ENCODE peak calls at places on chromosomes 3 and 15, in five cellular contexts. X, E, Q, W and C are unnamed samples.
A peak's percentile ranks its signal among the peaks of the same experiment; 100 is the strongest.

GRCh38 chr3:53486961-53487654 is 7.3 kb upstream of the CACNA1D start:
- DNase-seq in W (no peak), Q (no peak), E (no peak), X (no peak), C (no peak)

GRCh38 chr3:177928156-177928555 is 608.1 kb upstream of the KCNMB2 start:
- DNase-seq in E (no peak), W (no peak), X (no peak), Q (no peak), C (no peak)

GRCh38 chr3:37858742-37859141 is 2.9 kb upstream of the CTDSPL start:
- DNase-seq in E (no peak), X (no peak), W (no peak), Q (no peak), C (no peak)

GRCh38 chr15:35305906-35306305 is 220.8 kb upstream of the NANOGP8 start:
- DNase-seq in X (peak; percentile 63), Q (no peak), W (no peak), E (no peak), C (no peak)

GRCh38 chr15:77075528-77075927 is 4.6 kb upstream of the TSPAN3 start:
- DNase-seq in E (peak; percentile 56), Q (no peak), X (no peak), W (no peak), C (no peak)

GRCh38 chr3:126293370-126294082 is 63.7 kb downstream of the KLF15 start:
- DNase-seq in W (no peak), E (no peak), Q (no peak), X (no peak), C (peak; percentile 60)

GRCh38 chr3:66115858-66116654 is 77.3 kb upstream of the MAGI1 start:
- DNase-seq in W (no peak), Q (no peak), X (peak; percentile 96), E (peak; percentile 90), C (peak; percentile 66)

GRCh38 chr3:112136959-112137693 is 4.1 kb upstream of the GCSAM start:
- DNase-seq in E (no peak), X (no peak), W (no peak), Q (peak; percentile 50), C (no peak)

GRCh38 chr3:49804141-49805041 is 1.3 kb downstream of the INKA1 start:
- DNase-seq in Q (peak; percentile 39), X (no peak), E (no peak), W (peak; percentile 38), C (no peak)

GRCh38 chr15:101568304-101568703 is 78.8 kb upstream of the PCSK6 start:
- DNase-seq in Q (no peak), E (no peak), X (no peak), W (no peak), C (no peak)

GRCh38 chr3:38247366-38248035 is 18.1 kb upstream of the SLC22A13 start:
- DNase-seq in W (no peak), X (peak; percentile 84), E (peak; percentile 53), Q (no peak), C (no peak)

GRCh38 chr3:144692488-144692887 is 720.9 kb downstream of the DIPK2A start:
- DNase-seq in Q (no peak), E (no peak), W (no peak), X (no peak), C (no peak)

GRCh38 chr15:99169769-99170311 is 65.0 kb downstream of the SYNM start:
- DNase-seq in Q (no peak), E (no peak), W (no peak), X (no peak), C (peak; percentile 97)

GRCh38 chr3:67551366-67552016 is 102.9 kb downstream of the SUCLG2 start:
- DNase-seq in W (no peak), E (peak; percentile 21), X (no peak), Q (no peak), C (no peak)

GRCh38 chr15:50543556-50543955 is 2.9 kb downstream of the USP50 start:
- DNase-seq in X (no peak), W (no peak), E (no peak), Q (no peak), C (no peak)

GRCh38 chr3:129211772-129212171 is 28.1 kb upstream of the CNBP start:
- DNase-seq in X (peak; percentile 82), E (peak; percentile 89), Q (no peak), W (no peak), C (peak; percentile 87)

GRCh38 chr15:99906356-99906755 is 173.1 kb upstream of the LYSMD4 start:
- DNase-seq in X (no peak), Q (no peak), W (no peak), E (no peak), C (no peak)

GRCh38 chr3:125061646-125062045 is 5.8 kb upstream of the HEG1 start:
- DNase-seq in E (no peak), W (no peak), X (no peak), Q (no peak), C (no peak)

GRCh38 chr3:5974637-5975322 is 787.3 kb downstream of the EDEM1 start:
- DNase-seq in X (no peak), E (no peak), Q (no peak), W (no peak), C (no peak)

GRCh38 chr15:80760971-80761370 is 18.2 kb upstream of the CEMIP start:
- DNase-seq in W (no peak), Q (no peak), X (no peak), E (no peak), C (no peak)

GRCh38 chr3:171901615-171902312 is 58.6 kb downstream of the TMEM212 start:
- DNase-seq in W (no peak), E (no peak), X (no peak), Q (no peak), C (no peak)

GRCh38 chr3:51242939-51243338 is 142.2 kb upstream of the MANF start:
- DNase-seq in W (no peak), X (no peak), Q (no peak), E (no peak), C (no peak)

GRCh38 chr3:20682573-20682972 is 496.6 kb upstream of the SGO1 start:
- DNase-seq in Q (no peak), W (no peak), E (no peak), X (peak; percentile 29), C (no peak)

GRCh38 chr3:4981688-4982494 is 2.7 kb downstream of the BHLHE40 start:
- DNase-seq in Q (no peak), E (peak; percentile 57), X (no peak), W (no peak), C (no peak)

GRCh38 chr15:34716111-34716510 is 38.7 kb downstream of the GJD2 start:
- DNase-seq in E (no peak), Q (no peak), X (no peak), W (no peak), C (no peak)

GRCh38 chr3:11602886-11603285 is 40.8 kb downstream of the VGLL4 start:
- DNase-seq in W (no peak), X (no peak), Q (no peak), E (no peak), C (no peak)

GRCh38 chr3:11602441-11602840 is 41.3 kb downstream of the VGLL4 start:
- DNase-seq in Q (no peak), W (no peak), X (no peak), E (no peak), C (no peak)

GRCh38 chr3:11603628-11604027 is 40.1 kb downstream of the VGLL4 start:
- DNase-seq in E (no peak), W (no peak), Q (no peak), X (no peak), C (peak; percentile 82)

GRCh38 chr3:11601446-11602241 is 42.1 kb downstream of the VGLL4 start:
- DNase-seq in W (peak; percentile 81), X (no peak), E (no peak), Q (no peak), C (peak; percentile 85)

GRCh38 chr3:11600501-11601282 is 43.0 kb downstream of the VGLL4 start:
- DNase-seq in Q (no peak), X (peak; percentile 99), E (peak; percentile 94), W (no peak), C (peak; percentile 94)
- TF ChIP-seq CTCF in Q (no peak), X (no peak), E (no peak), W (no peak), C (no peak)

GRCh38 chr15:31206386-31207174 is 105.1 kb upstream of the TRPM1 start:
- DNase-seq in W (no peak), X (no peak), E (peak; percentile 12), Q (no peak), C (no peak)
- TF ChIP-seq CTCF in W (peak; percentile 5), X (no peak), E (peak; percentile 11), Q (no peak), C (no peak)

DNA sequence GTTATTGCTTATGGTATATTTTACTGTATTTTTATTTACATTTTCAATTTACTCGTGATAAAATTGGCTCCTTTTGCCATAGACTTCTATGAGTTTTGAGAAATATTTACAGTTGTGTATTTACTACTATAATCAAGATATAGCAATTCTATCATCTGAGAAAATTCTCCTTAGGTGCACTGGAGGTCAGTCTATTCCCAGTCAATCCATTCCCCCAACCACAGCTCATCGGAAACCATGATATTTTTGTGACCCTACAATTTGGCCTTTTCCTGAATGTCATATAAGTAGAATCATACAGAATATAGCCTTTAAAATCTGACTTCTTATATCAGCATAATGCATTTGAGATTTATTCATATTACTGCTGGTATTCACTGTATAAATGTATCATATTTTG is 114.7 kb upstream of the LRTM1 start:
- DNase-seq in X (no peak), W (no peak), E (no peak), Q (no peak), C (no peak)
- TF ChIP-seq CTCF in X (no peak), W (no peak), E (no peak), Q (no peak), C (no peak)

GRCh38 chr3:132003685-132004084 is 31.1 kb downstream of the CPNE4 start:
- DNase-seq in W (no peak), X (no peak), Q (no peak), E (no peak), C (no peak)

GRCh38 chr3:132004571-132004970 is 30.2 kb downstream of the CPNE4 start:
- DNase-seq in E (no peak), W (no peak), Q (no peak), X (no peak), C (no peak)

GRCh38 chr3:132007617-132008016 is 27.2 kb downstream of the CPNE4 start:
- DNase-seq in Q (no peak), E (no peak), W (no peak), X (no peak), C (no peak)

GRCh38 chr3:132008841-132009638 is 25.8 kb downstream of the CPNE4 start:
- DNase-seq in X (peak; percentile 12), E (no peak), Q (no peak), W (no peak), C (no peak)

DNA sequence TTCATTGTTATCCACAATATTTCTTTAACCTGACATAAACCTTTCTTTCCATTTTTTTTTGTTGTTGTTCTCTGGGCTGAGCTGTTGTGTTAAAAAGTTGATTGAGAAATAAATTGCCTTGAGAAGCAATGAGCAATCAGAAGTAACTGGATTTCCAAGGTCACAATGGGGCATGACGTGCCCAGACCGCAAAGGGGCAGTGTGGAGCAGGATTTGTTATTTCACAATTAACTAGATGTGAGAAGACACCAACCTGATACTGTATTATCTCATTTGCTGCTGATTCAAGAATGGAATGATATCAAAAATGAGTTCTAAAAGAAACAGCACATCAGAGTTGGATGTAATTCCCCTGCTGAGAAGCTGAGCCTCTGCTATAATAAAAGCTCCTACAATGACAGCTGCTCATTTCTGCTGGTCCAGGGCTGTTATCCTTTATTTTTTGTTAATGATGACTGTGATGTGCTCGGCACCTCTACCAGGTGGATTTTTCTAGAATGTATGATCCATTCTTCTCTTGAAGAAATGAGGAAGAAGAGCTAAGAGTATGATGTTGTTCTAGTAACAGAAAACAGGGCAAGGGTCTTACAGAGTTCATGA is 28.1 kb downstream of the CPNE4 start:
- DNase-seq in W (no peak), Q (peak; percentile 32), X (no peak), E (peak; percentile 71), C (no peak)
- TF ChIP-seq CTCF in W (peak; percentile 17), Q (peak; percentile 64), X (peak; percentile 63), E (peak; percentile 52), C (no peak)

GRCh38 chr15:52179278-52180195 is 11.7 kb downstream of the GNB5 start:
- DNase-seq in X (peak; percentile 34), W (peak; percentile 92), E (peak; percentile 83), Q (peak; percentile 63), C (peak; percentile 95)
- TF ChIP-seq CTCF in X (no peak), W (no peak), E (peak; percentile 35), Q (peak; percentile 23), C (no peak)